ENCODE peak calls at places on chromosomes 6 and 20, in six cellular contexts. M, L, K, A, P and Z are unnamed samples.

GRCh38 chr6:137646506-137646905 is 152.3 kb upstream of the OLIG3 start:
- DNase-seq in M (no peak), L (no peak), K (no peak), A (no peak), P (no peak), Z (no peak)

GRCh38 chr6:125906158-125906998 is 50.2 kb upstream of the HINT3 start:
- DNase-seq in M (no peak), L (peak), K (peak), A (no peak), P (peak), Z (peak)

GRCh38 chr6:3628143-3628840 is 123.2 kb downstream of the PXDC1 start:
- DNase-seq in M (no peak), L (no peak), K (no peak), A (no peak), P (no peak), Z (no peak)

GRCh38 chr6:1146500-1146899 is 165.4 kb upstream of the FOXQ1 start:
- DNase-seq in M (no peak), L (no peak), K (no peak), A (no peak), P (no peak), Z (no peak)

GRCh38 chr20:32976746-32977145 is 27.5 kb downstream of the SUN5 start:
- DNase-seq in M (no peak), L (no peak), K (no peak), A (no peak), P (no peak), Z (no peak)

GRCh38 chr6:37615564-37616340 is 81.9 kb downstream of the MDGA1 start:
- DNase-seq in M (no peak), L (peak), K (no peak), A (peak), P (no peak), Z (peak)

GRCh38 chr20:6530254-6530653 is 237.2 kb upstream of the BMP2 start:
- DNase-seq in M (no peak), L (no peak), K (no peak), A (no peak), P (no peak), Z (no peak)

GRCh38 chr6:33766921-33767700 is 20.4 kb upstream of the IP6K3 start:
- DNase-seq in M (no peak), L (no peak), K (no peak), A (no peak), P (no peak), Z (no peak)

GRCh38 chr20:16553684-16554083 is 19.6 kb downstream of the KIF16B start:
- DNase-seq in M (no peak), L (no peak), K (no peak), A (no peak), P (no peak), Z (no peak)

GRCh38 chr20:10675456-10675848 is 1.7 kb upstream of the JAG1 start:
- DNase-seq in M (no peak), L (no peak), K (no peak), A (no peak), P (no peak), Z (no peak)

GRCh38 chr6:22071655-22072054 is 225.2 kb downstream of the PRL start:
- DNase-seq in M (no peak), L (peak), K (peak), A (peak), P (no peak), Z (no peak)

GRCh38 chr6:105474234-105474633 is 71.4 kb upstream of the PREP start:
- DNase-seq in M (no peak), L (no peak), K (peak), A (no peak), P (no peak), Z (no peak)

GRCh38 chr6:163263998-163264661 is 150.4 kb upstream of the QKI start:
- DNase-seq in M (no peak), L (no peak), K (peak), A (no peak), P (peak), Z (peak)

GRCh38 chr6:146287691-146288369 is 255.8 kb upstream of the RAB32 start:
- DNase-seq in M (no peak), L (peak), K (no peak), A (no peak), P (no peak), Z (no peak)

GRCh38 chr20:3933126-3933684 is 44.0 kb downstream of the PANK2 start:
- DNase-seq in M (no peak), L (no peak), K (no peak), A (no peak), P (no peak), Z (no peak)

GRCh38 chr6:150346346-150346745 is 22.5 kb upstream of the IYD start:
- DNase-seq in M (no peak), L (no peak), K (no peak), A (no peak), P (no peak), Z (peak)

GRCh38 chr6:143536461-143536865 is 24.9 kb upstream of the FUCA2 start:
- DNase-seq in M (peak), L (no peak), K (no peak), A (no peak), P (peak), Z (peak)

GRCh38 chr6:15623282-15624116 is 39.3 kb downstream of the DTNBP1 start:
- DNase-seq in M (no peak), L (no peak), K (no peak), A (peak), P (no peak), Z (no peak)

GRCh38 chr6:130274007-130274406 is 51.3 kb upstream of the SAMD3 start:
- DNase-seq in M (no peak), L (no peak), K (no peak), A (no peak), P (no peak), Z (no peak)

GRCh38 chr6:75532521-75532920 is 38.9 kb upstream of the FILIP1 start:
- DNase-seq in M (no peak), L (no peak), K (no peak), A (no peak), P (no peak), Z (no peak)

GRCh38 chr20:39773380-39774000 is 811.3 kb downstream of the DHX35 start:
- DNase-seq in M (no peak), L (no peak), K (no peak), A (no peak), P (no peak), Z (no peak)

GRCh38 chr20:50992733-50993457 is 30.0 kb downstream of the KCNG1 start:
- DNase-seq in M (no peak), L (peak), K (peak), A (no peak), P (no peak), Z (no peak)

GRCh38 chr6:29685718-29686326 is 4.9 kb upstream of the ZFP57 start:
- DNase-seq in M (no peak), L (no peak), K (peak), A (no peak), P (no peak), Z (no peak)

GRCh38 chr6:132333639-132334516 is 67.4 kb downstream of the MOXD1 start:
- DNase-seq in M (peak), L (peak), K (no peak), A (no peak), P (peak), Z (peak)

GRCh38 chr6:148086843-148087242 is 255.8 kb upstream of the SASH1 start:
- DNase-seq in M (no peak), L (no peak), K (no peak), A (no peak), P (no peak), Z (no peak)

GRCh38 chr6:153214439-153214838 is 83.4 kb upstream of the RGS17 start:
- DNase-seq in M (no peak), L (no peak), K (no peak), A (no peak), P (no peak), Z (no peak)

GRCh38 chr6:15872252-15873103 is 209.7 kb upstream of the DTNBP1 start:
- DNase-seq in M (no peak), L (peak), K (no peak), A (no peak), P (no peak), Z (no peak)

GRCh38 chr6:17179246-17180073 is 77.6 kb downstream of the STMND1 start:
- DNase-seq in M (no peak), L (peak), K (no peak), A (no peak), P (no peak), Z (no peak)

GRCh38 chr20:18596270-18596669 is 8.4 kb downstream of the DTD1 start:
- DNase-seq in M (no peak), L (no peak), K (no peak), A (no peak), P (no peak), Z (no peak)

GRCh38 chr6:124722479-124722878 is 239.8 kb upstream of the RNF217 start:
- DNase-seq in M (no peak), L (no peak), K (no peak), A (no peak), P (no peak), Z (no peak)

GRCh38 chr6:143973097-143973979 is 34.7 kb downstream of the PLAGL1 start:
- DNase-seq in M (no peak), L (no peak), K (peak), A (no peak), P (no peak), Z (no peak)

GRCh38 chr6:3921663-3922062 is 72.5 kb downstream of the FAM50B start:
- DNase-seq in M (no peak), L (no peak), K (no peak), A (no peak), P (no peak), Z (no peak)

GRCh38 chr6:2542858-2543218 is 207.9 kb downstream of the MYLK4 start:
- DNase-seq in M (no peak), L (peak), K (no peak), A (no peak), P (no peak), Z (no peak)

GRCh38 chr6:133778414-133778813 is 110.5 kb upstream of the TCF21 start:
- DNase-seq in M (no peak), L (peak), K (no peak), A (no peak), P (no peak), Z (no peak)

GRCh38 chr6:42450314-42451145 is 1.2 kb downstream of the TRERF1 start:
- DNase-seq in M (no peak), L (no peak), K (peak), A (no peak), P (no peak), Z (no peak)

GRCh38 chr6:114343782-114344144 is 940 bp upstream of the HS3ST5 start:
- DNase-seq in M (no peak), L (no peak), K (no peak), A (no peak), P (no peak), Z (no peak)

GRCh38 chr6:114344216-114344970 is 1.6 kb upstream of the HS3ST5 start:
- DNase-seq in M (no peak), L (no peak), K (no peak), A (no peak), P (no peak), Z (no peak)

GRCh38 chr6:114344971-114345274 is 2.1 kb upstream of the HS3ST5 start:
- DNase-seq in M (no peak), L (no peak), K (no peak), A (no peak), P (no peak), Z (no peak)

GRCh38 chr6:114342086-114342825 is 567 bp downstream of the HS3ST5 start:
- DNase-seq in M (peak), L (no peak), K (peak), A (no peak), P (no peak), Z (peak)

GRCh38 chr6:114342826-114343781 is at the start of gene HS3ST5:
- DNase-seq in M (peak), L (peak), K (peak), A (peak), P (no peak), Z (peak)
- TF ChIP-seq CTCF in M (peak), L (peak), K (peak), A (no peak), P (no peak), Z (peak)

GRCh38 chr6:10144772-10145171 is 270.1 kb downstream of the TFAP2A start:
- DNase-seq in M (no peak), L (no peak), K (no peak), A (no peak), P (no peak), Z (no peak)

GRCh38 chr6:10154251-10154650 is 260.6 kb downstream of the TFAP2A start:
- DNase-seq in M (no peak), L (no peak), K (no peak), A (no peak), P (no peak), Z (no peak)

GRCh38 chr6:10151144-10151915 is 263.5 kb downstream of the TFAP2A start:
- DNase-seq in M (no peak), L (peak), K (no peak), A (no peak), P (no peak), Z (no peak)

GRCh38 chr6:10146723-10147451 is 268.0 kb downstream of the TFAP2A start:
- DNase-seq in M (no peak), L (peak), K (peak), A (no peak), P (no peak), Z (no peak)

GRCh38 chr6:10149603-10150002 is 265.3 kb downstream of the TFAP2A start:
- DNase-seq in M (no peak), L (no peak), K (no peak), A (no peak), P (no peak), Z (no peak)
- H3K27ac ChIP-seq in M (no peak), L (no peak), K (no peak), A (no peak), P (no peak), Z (no peak)

DNA sequence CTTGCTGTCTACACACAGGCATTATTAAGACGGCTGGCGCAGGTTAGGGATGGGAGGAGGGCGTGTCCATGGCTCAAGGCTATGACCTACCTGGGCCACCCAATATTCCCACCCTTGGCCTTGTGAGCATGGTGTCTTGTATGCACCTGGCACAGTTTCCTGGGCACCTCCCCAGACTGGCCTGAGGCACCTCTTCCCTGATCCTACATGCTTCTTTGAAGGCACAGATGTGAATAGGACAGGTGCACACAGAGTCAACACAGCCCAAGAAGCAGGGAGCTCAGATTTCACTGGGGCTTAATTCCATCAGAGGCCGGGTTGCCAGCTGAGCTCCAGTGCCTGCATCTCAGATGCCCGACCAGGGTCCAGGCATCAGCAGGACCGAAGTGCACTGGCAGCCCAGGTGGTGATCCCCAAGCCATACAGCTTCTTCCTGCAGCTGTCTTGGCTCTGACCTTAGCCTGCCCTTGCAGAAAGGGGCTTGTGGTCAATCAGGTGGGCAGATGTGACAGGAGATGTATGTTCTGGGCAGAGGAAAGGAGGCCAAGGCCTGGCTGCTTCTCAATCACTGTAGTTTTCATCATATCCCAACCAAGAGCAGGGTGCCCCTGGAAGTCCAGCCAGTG is 287.7 kb downstream of the CLIC5 start:
- DNase-seq in M (no peak), L (no peak), K (no peak), A (no peak), P (no peak), Z (no peak)
- TF ChIP-seq CTCF in M (no peak), L (no peak), K (no peak), A (no peak), P (no peak), Z (no peak)

GRCh38 chr6:168609914-168610490 is 169.0 kb downstream of the SMOC2 start:
- DNase-seq in M (no peak), L (no peak), K (no peak), A (peak), P (no peak), Z (no peak)
- H3K27ac ChIP-seq in M (no peak), L (no peak), K (no peak), A (no peak), P (peak), Z (no peak)

DNA sequence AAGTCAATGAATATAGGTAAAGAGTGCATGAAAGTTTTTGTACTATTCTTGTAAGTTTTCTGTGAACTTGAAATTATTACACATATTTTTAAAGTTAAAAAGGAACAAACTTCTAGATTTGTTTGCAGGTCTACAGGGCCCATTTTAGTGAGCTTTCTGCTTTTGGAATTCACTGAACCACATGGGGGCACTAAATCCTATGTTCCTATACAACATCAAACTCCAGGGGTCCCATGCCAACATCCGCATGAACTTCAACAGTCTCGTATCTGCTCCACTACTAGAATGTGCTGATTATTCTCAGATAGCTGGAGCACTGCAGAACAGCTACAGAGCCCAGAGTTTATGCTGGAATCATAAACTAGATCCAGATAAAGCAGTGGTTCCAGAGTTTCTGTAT is 347.9 kb upstream of the SPTLC3 start:
- DNase-seq in M (no peak), L (no peak), K (peak), A (no peak), P (no peak), Z (no peak)
- TF ChIP-seq CTCF in M (no peak), L (no peak), K (peak), A (no peak), P (no peak), Z (no peak)

DNA sequence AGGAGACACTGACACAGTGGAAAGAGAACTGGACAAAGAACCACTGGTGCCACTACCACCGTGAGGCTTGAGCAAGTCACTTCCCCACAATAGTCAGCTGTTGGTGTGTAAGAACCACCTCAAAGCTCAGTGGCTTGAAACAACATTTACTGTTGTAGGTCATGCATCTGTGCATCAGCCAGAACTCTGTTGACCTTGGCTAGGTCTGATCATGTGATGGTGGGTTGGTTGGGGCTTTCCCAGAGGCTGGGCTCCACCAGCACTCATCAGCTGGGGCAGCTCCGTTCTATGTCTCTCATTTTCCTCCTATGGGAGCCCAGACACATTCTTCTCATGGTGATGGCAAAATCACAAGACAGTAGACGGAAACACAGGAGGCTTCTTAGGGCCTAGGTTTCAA is 42.8 kb upstream of the PSMF1 start:
- DNase-seq in M (no peak), L (no peak), K (no peak), A (no peak), P (no peak), Z (no peak)
- H3K27ac ChIP-seq in M (no peak), L (no peak), K (no peak), A (no peak), P (no peak), Z (no peak)

DNA sequence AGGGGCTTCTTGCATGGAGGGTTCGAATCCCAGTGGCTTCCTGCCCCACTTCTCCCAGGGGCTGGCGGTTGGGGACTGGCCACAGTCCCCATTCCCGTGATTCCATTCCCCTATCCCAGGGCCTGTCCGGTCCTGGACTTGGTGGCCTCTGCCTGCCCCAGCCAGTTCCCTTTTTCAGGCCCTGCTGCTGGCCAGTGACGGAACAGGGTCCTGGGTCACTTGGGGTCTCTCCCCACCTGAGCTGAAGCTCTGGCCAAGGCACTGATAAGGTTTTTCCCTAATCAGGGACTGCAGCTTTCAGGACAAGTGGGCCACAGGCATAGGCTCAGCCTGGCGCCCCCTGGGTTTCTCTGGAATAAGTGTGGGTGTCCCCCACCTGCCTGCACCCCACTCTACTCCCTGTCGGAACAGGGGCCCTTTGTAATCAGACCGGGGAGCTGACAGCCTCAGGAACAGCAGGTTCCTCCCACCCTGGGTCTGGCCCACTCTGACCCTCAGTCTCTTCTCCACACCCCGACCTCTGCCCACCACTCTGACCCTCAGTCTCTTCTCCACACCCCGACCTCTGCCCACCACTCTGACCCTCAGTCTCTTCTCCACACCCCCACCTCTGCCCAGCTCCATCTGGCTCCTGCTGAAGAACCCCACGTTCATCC is 22.1 kb downstream of the SLCO4A1 start:
- DNase-seq in M (no peak), L (no peak), K (no peak), A (no peak), P (no peak), Z (no peak)
- TF ChIP-seq CTCF in M (no peak), L (no peak), K (peak), A (no peak), P (no peak), Z (no peak)

GRCh38 chr6:51322505-51322904 is 503.8 kb downstream of the TFAP2B start:
- DNase-seq in M (no peak), L (no peak), K (no peak), A (no peak), P (no peak), Z (no peak)
- H3K27ac ChIP-seq in M (no peak), L (no peak), K (no peak), A (no peak), P (no peak), Z (no peak)

GRCh38 chr6:169158182-169158573 is 95.5 kb downstream of the THBS2 start:
- DNase-seq in M (peak), L (peak), K (no peak), A (peak), P (no peak), Z (no peak)
- TF ChIP-seq CTCF in M (no peak), L (peak), K (no peak), A (no peak), P (no peak), Z (no peak)